ENCODE peak calls at places on chromosomes 13 and 19, in four cellular contexts. G is T-cell; A is central memory CD8-positive, alpha-beta T cell; Q is activated CD8-positive, alpha-beta T cell treated with anti-CD3 and anti-CD28 coated beads for 36 hours. O is an unnamed sample.

GRCh38 chr19:15471639-15472101 is 7.3 kb upstream of the RASAL3 start:
- ATAC-seq in A (no peak), G (no peak), Q (no peak), O (no peak)

GRCh38 chr13:97938701-97939475 is 14.6 kb upstream of the IPO5 start:
- ATAC-seq in Q (no peak), G (no peak), A (no peak), O (no peak)

GRCh38 chr13:48448285-48448962 is 35.5 kb upstream of the LPAR6 start:
- ATAC-seq in Q (peak; percentile 34), A (no peak), G (no peak), O (no peak)

GRCh38 chr13:20043207-20043925 is 84.8 kb downstream of the ZMYM2 start:
- ATAC-seq in Q (no peak), G (no peak), A (no peak), O (no peak)

GRCh38 chr19:49086296-49086695 is 1.0 kb downstream of the SNRNP70 start:
- ATAC-seq in A (no peak), Q (no peak), G (no peak), O (no peak)

GRCh38 chr13:111384441-111385181 is 64.2 kb downstream of the TEX29 start:
- ATAC-seq in G (peak; percentile 69), A (no peak), Q (peak; percentile 70), O (no peak)

GRCh38 chr19:49355890-49356289 is 6.3 kb downstream of the TEAD2 start:
- ATAC-seq in G (no peak), Q (no peak), A (no peak), O (peak; percentile 53)

GRCh38 chr19:18319591-18320135 is 3.2 kb downstream of the LSM4 start:
- ATAC-seq in G (no peak), A (no peak), Q (no peak), O (no peak)

GRCh38 chr19:4208385-4209094 is 20.8 kb upstream of the EBI3 start:
- ATAC-seq in G (no peak), A (no peak), Q (no peak), O (no peak)

GRCh38 chr19:58562126-58563033 is 4.0 kb upstream of the UBE2M start:
- ATAC-seq in A (no peak), G (no peak), Q (no peak), O (no peak)

GRCh38 chr19:41377977-41378707 is 1.8 kb downstream of the TMEM91 start:
- ATAC-seq in Q (peak; percentile 88), G (peak; percentile 53), A (no peak), O (no peak)

GRCh38 chr13:49020328-49020727 is 44.6 kb downstream of the FNDC3A start:
- ATAC-seq in A (no peak), G (no peak), Q (no peak), O (no peak)

GRCh38 chr19:48315712-48316111 is 9.6 kb upstream of the EMP3 start:
- ATAC-seq in G (no peak), A (no peak), Q (no peak), O (no peak)

GRCh38 chr13:97798836-97799235 is 154.6 kb upstream of the IPO5 start:
- ATAC-seq in Q (no peak), A (no peak), G (no peak), O (no peak)

GRCh38 chr13:44448373-44448772 is 74.7 kb downstream of the SERP2 start:
- ATAC-seq in Q (no peak), A (no peak), G (no peak), O (no peak)

GRCh38 chr19:664913-665443 is 2.0 kb upstream of the RNF126 start:
- ATAC-seq in A (no peak), Q (no peak), G (no peak), O (peak; percentile 32)

GRCh38 chr13:20016649-20017364 is 58.3 kb downstream of the ZMYM2 start:
- ATAC-seq in G (no peak), A (no peak), Q (no peak), O (no peak)

GRCh38 chr19:19474950-19475781 is 40.2 kb downstream of the TSSK6 start:
- ATAC-seq in Q (no peak), A (no peak), G (no peak), O (no peak)

GRCh38 chr19:34391813-34392212 is 12.4 kb upstream of the PDCD2L start:
- ATAC-seq in G (no peak), Q (no peak), A (no peak), O (no peak)

GRCh38 chr13:99339736-99340392 is 32.7 kb upstream of the GPR183 start:
- ATAC-seq in A (peak; percentile 82), G (peak; percentile 67), Q (peak; percentile 57), O (no peak)

GRCh38 chr19:13012690-13013608 is 17.7 kb downstream of the NFIX start:
- ATAC-seq in Q (peak; percentile 62), G (peak; percentile 48), A (peak; percentile 73), O (peak; percentile 61)

GRCh38 chr13:113182046-113182445 is 23.6 kb downstream of the PROZ start:
- ATAC-seq in G (no peak), Q (no peak), A (no peak), O (no peak)

GRCh38 chr13:42973581-42973980 is 18.5 kb downstream of the EPSTI1 start:
- ATAC-seq in Q (no peak), A (no peak), G (no peak), O (no peak)

GRCh38 chr13:48154671-48155070 is 59.8 kb upstream of the MED4 start:
- ATAC-seq in Q (no peak), G (no peak), A (no peak), O (no peak)

GRCh38 chr19:48696353-48697010 is 711 bp downstream of the FUT2 start:
- ATAC-seq in G (peak; percentile 76), Q (peak; percentile 47), A (no peak), O (no peak)

GRCh38 chr19:46221981-46222610 is 7.4 kb upstream of the IGFL1 start:
- ATAC-seq in Q (no peak), A (no peak), G (no peak), O (peak; percentile 83)

GRCh38 chr13:45989607-45990006 is 62.9 kb downstream of the ZC3H13 start:
- ATAC-seq in G (no peak), A (no peak), Q (no peak), O (peak; percentile 53)

GRCh38 chr19:13841339-13842293 is 35.3 kb upstream of the NANOS3 start:
- ATAC-seq in A (no peak), Q (no peak), G (no peak), O (no peak)

GRCh38 chr13:24459234-24459633 is 53.3 kb downstream of the PARP4 start:
- ATAC-seq in Q (peak; percentile 70), A (no peak), G (no peak), O (no peak)

GRCh38 chr19:54896036-54896435 is 9.9 kb upstream of the NCR1 start:
- ATAC-seq in Q (no peak), A (no peak), G (no peak), O (no peak)

GRCh38 chr13:42574435-42575311 is 721 bp downstream of the TNFSF11 start:
- ATAC-seq in G (peak; percentile 68), Q (peak; percentile 88), A (peak; percentile 60), O (no peak)

GRCh38 chr19:18292810-18293641 is 11.6 kb upstream of the JUND start:
- ATAC-seq in Q (peak; percentile 20), G (no peak), A (no peak), O (peak; percentile 61)

GRCh38 chr13:20715340-20715732 is 11.8 kb downstream of the IL17D start:
- ATAC-seq in A (no peak), G (no peak), Q (no peak), O (no peak)

GRCh38 chr13:23921451-23921888 is 24.2 kb upstream of the C1QTNF9B start:
- ATAC-seq in Q (no peak), A (no peak), G (no peak), O (no peak)

GRCh38 chr13:44404261-44405139 is 30.9 kb downstream of the SERP2 start:
- ATAC-seq in A (no peak), G (no peak), Q (no peak), O (no peak)

GRCh38 chr13:51237887-51238286 is 15.7 kb downstream of the FAM124A start:
- ATAC-seq in A (no peak), Q (no peak), G (no peak), O (no peak)

GRCh38 chr19:35029737-35030256 is 473 bp upstream of the SCN1B start:
- ATAC-seq in A (no peak), Q (peak; percentile 26), G (peak; percentile 4), O (peak; percentile 3)

GRCh38 chr19:3374369-3375112 is 8.2 kb downstream of the NFIC start:
- ATAC-seq in Q (no peak), G (no peak), A (no peak), O (peak; percentile 62)

O was measured in gastroesophageal sphincter.